ENCODE peak calls at places on chromosomes 7 and 10, in nine cellular contexts. D is Jurkat, Clone E6-1; O is CD8-positive, alpha-beta memory T cell; Y is WERI-Rb-1; E is fibroblast of mammary gland; M is esophagus squamous epithelium; F is BJ; T is astrocyte; L is SK-N-MC. J is an unnamed sample.

GRCh38 chr10:77249901-77250459 is 387.6 kb downstream of the KCNMA1 start:
- DNase-seq in D (no peak), O (no peak), Y (no peak), E (no peak), M (no peak), F (no peak), T (no peak), L (no peak), J (no peak)

GRCh38 chr7:29859491-29860180 is 53.3 kb downstream of the WIPF3 start:
- DNase-seq in D (no peak), O (no peak), Y (no peak), E (no peak), M (no peak), F (no peak), T (no peak), L (no peak), J (no peak)

GRCh38 chr7:143434660-143435059 is 8.6 kb upstream of the TAS2R60 start:
- DNase-seq in D (no peak), O (no peak), Y (no peak), E (peak; percentile 92), M (peak; percentile 6), F (peak; percentile 26), T (no peak), L (no peak), J (peak; percentile 58)

GRCh38 chr7:98420966-98421612 is 20.2 kb upstream of the BAIAP2L1 start:
- DNase-seq in D (peak; percentile 48), O (peak; percentile 40), Y (peak; percentile 84), E (peak; percentile 33), M (no peak), F (no peak), T (no peak), L (no peak), J (peak; percentile 22)

GRCh38 chr7:87658553-87658952 is 30.4 kb downstream of the RUNDC3B start:
- DNase-seq in D (peak; percentile 36), O (no peak), Y (no peak), E (no peak), M (no peak), F (no peak), T (no peak), L (no peak), J (no peak)

GRCh38 chr7:30090111-30090510 is 44.7 kb upstream of the MTURN start:
- DNase-seq in D (no peak), O (no peak), Y (no peak), E (peak; percentile 8), M (no peak), F (no peak), T (no peak), L (no peak), J (no peak)

GRCh38 chr7:25303380-25304321 is 75.4 kb upstream of the NPVF start:
- DNase-seq in D (no peak), O (no peak), Y (no peak), E (peak; percentile 58), M (no peak), F (no peak), T (peak; percentile 16), L (no peak), J (no peak)

GRCh38 chr7:151038951-151039849 is 9.1 kb upstream of the ASIC3 start:
- DNase-seq in D (no peak), O (no peak), Y (peak; percentile 59), E (peak; percentile 96), M (no peak), F (peak; percentile 70), T (peak; percentile 92), L (no peak), J (peak; percentile 59)

GRCh38 chr7:48144291-48144768 is 26.9 kb upstream of the ABCA13 start:
- DNase-seq in D (no peak), O (no peak), Y (no peak), E (no peak), M (no peak), F (no peak), T (no peak), L (no peak), J (no peak)

GRCh38 chr7:128869944-128870285 is 7.3 kb downstream of the ATP6V1F start:
- DNase-seq in D (no peak), O (no peak), Y (no peak), E (no peak), M (no peak), F (no peak), T (no peak), L (no peak), J (no peak)

GRCh38 chr7:103698064-103698463 is 252.1 kb upstream of the SLC26A5 start:
- DNase-seq in D (no peak), O (no peak), Y (no peak), E (no peak), M (no peak), F (no peak), T (no peak), L (no peak), J (no peak)
- H3K4me3 ChIP-seq in D (no peak overlapping the region), O (no peak overlapping the region), Y (no peak overlapping the region), E (no peak overlapping the region), M (no peak overlapping the region), F (no peak overlapping the region), T (no peak overlapping the region), L (no peak overlapping the region), J (no peak overlapping the region)

DNA sequence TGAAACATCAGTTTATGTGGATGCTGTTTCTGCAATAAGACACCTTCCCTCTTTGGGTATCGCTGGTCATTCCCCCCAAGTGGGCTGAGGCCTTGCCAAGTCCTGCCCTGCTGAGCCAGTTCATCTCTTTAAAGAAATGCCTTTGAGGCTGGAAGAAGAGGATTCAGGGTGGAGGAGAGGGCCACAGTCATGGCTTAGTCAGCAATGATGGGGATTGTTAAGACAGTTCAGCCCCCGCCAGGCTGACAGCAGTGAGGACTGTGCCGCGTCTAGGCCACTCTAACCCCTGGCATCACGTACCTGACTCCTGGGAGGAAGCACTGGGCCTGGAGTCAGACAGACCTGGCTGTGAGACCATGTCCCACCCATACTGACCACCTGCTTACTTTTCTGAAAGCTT is 48.3 kb downstream of the PNLIPRP2 start:
- DNase-seq in D (no peak), O (no peak), Y (no peak), E (peak; percentile 42), M (no peak), F (no peak), T (no peak), L (no peak), J (no peak)
- H3K4me3 ChIP-seq in D (no peak overlapping the region), O (no peak overlapping the region), Y (no peak overlapping the region), E (no peak overlapping the region), M (no peak overlapping the region), F (no peak overlapping the region), T (no peak overlapping the region), L (no peak overlapping the region), J (no peak overlapping the region)

GRCh38 chr10:17209302-17209701 is 7.8 kb upstream of the TRDMT1 start:
- DNase-seq in D (no peak), O (no peak), Y (no peak), E (no peak), M (no peak), F (no peak), T (no peak), L (no peak), J (no peak)
- H3K4me3 ChIP-seq in D (no peak overlapping the region), O (no peak overlapping the region), Y (no peak overlapping the region), E (no peak overlapping the region), M (no peak overlapping the region), F (no peak overlapping the region), T (no peak overlapping the region), L (no peak overlapping the region), J (no peak overlapping the region)

GRCh38 chr7:27131390-27131819 is 848 bp upstream of the HOXA4 start:
- DNase-seq in D (no peak), O (no peak), Y (no peak), E (no peak), M (no peak), F (no peak), T (no peak), L (no peak), J (no peak)

GRCh38 chr7:27129729-27130539 is 623 bp downstream of the HOXA4 start:
- DNase-seq in D (no peak), O (no peak), Y (peak; percentile 33), E (no peak), M (no peak), F (no peak), T (no peak), L (no peak), J (no peak)

GRCh38 chr7:27132214-27132613 is 1.7 kb upstream of the HOXA4 start:
- DNase-seq in D (no peak), O (no peak), Y (no peak), E (no peak), M (no peak), F (no peak), T (peak; percentile 17), L (no peak), J (no peak)

GRCh38 chr7:27128776-27129728 is 1.5 kb downstream of the HOXA4 start:
- DNase-seq in D (no peak), O (no peak), Y (no peak), E (no peak), M (no peak), F (no peak), T (no peak), L (no peak), J (no peak)

DNA sequence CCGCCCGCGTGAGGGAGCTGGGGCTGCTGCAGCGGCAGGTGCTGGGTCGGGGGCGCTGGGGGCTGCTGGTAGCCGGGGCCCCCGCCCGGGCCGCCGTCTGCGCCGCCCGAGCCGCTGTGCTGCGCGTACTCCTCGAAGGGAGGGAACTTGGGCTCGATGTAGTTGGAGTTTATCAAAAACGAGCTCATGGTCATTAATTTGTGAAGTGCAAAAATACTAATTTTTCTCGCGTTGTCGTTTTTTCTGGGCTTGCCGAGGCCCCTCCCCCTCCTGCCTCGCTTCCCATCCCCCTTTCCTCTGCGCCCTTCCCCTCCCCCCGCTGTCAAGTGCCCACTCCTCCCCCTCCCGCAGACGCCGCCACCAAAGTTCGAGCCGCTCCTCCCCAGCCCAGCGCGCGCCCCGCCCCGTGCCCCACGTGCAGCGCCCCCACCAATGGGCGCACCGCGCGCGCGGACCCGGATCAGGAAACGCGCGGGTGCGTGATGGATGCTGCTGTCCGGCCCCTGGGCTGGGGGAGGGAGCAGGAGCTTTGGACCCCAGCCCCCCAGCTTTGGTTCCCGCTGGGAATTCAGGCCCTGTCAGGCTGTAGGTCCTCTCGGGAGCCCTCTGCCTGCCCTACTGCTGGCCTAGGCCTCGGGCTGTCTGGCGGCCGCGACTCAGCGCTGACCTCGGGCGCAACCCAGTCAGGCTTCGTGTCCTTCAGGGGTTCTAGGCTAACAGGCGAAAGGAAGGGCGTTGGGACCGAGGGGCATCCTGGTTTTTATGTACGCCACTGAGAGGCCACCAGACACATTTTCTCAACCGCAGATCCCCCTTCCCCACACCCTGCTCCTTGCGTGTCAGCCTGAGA is at the start of gene HOXA4:
- DNase-seq in D (no peak), O (peak; percentile 70), Y (peak; percentile 91), E (peak; percentile 81), M (peak; percentile 39), F (no peak), T (peak; percentile 63), L (no peak), J (peak; percentile 76)
- H3K4me3 ChIP-seq in D (no peak within 1 kb of the TSS), O (peak within 1 kb of the TSS; percentile 76), Y (peak within 1 kb of the TSS; percentile 46), E (peak within 1 kb of the TSS; percentile 74), M (peak within 1 kb of the TSS; percentile 77), F (peak within 1 kb of the TSS; percentile 78), T (peak within 1 kb of the TSS; percentile 46), L (peak within 1 kb of the TSS; percentile 87), J (peak within 1 kb of the TSS; percentile 67)

GRCh38 chr10:43681721-43682120 is 33.0 kb upstream of the ZNF32 start:
- DNase-seq in D (no peak), O (no peak), Y (no peak), E (no peak), M (no peak), F (no peak), T (no peak), L (no peak), J (no peak)
- H3K4me3 ChIP-seq in D (no peak overlapping the region), O (no peak overlapping the region), Y (no peak overlapping the region), E (no peak overlapping the region), M (no peak overlapping the region), F (no peak overlapping the region), T (no peak overlapping the region), L (no peak overlapping the region), J (no peak overlapping the region)